ENCODE peak calls at places on chromosomes 11 and 22, in eight cellular contexts. W is iPS-NIHi11; H is C1 segment of cervical spinal cord; X is NCI-H2081 treated with DMSO at 0.1 percent for 48 hours; J is iPS DF 19.7; M is amygdala; P is activated T-helper 9 cell treated with anti-CD3 and anti-CD28 coated beads, Interleukin-2, amount 50 U/mL, for 16 hours; E is osteocyte. Z is an unnamed sample.

GRCh38 chr11:61362542-61362875 is 335 bp downstream of the TMEM138 start:
- DNase-seq in M (no peak), J (no peak), W (peak), P (peak), H (no peak), E (no peak), X (no peak), Z (no peak)

GRCh38 chr11:79165908-79166307 is 274.9 kb downstream of the TENM4 start:
- DNase-seq in M (no peak), E (no peak), J (no peak), H (no peak), X (no peak), W (no peak), P (no peak), Z (peak)

GRCh38 chr11:102625163-102625562 is at the start of gene MMP20:
- DNase-seq in E (no peak), M (no peak), H (no peak), J (no peak), X (no peak), P (no peak), W (no peak), Z (no peak)

GRCh38 chr22:49903322-49904039 is 14.8 kb downstream of the ALG12 start:
- DNase-seq in E (no peak), X (no peak), J (no peak), P (no peak), W (no peak), M (no peak), H (no peak), Z (no peak)

GRCh38 chr11:121459413-121460041 is 6.8 kb upstream of the SORL1-AS1 start:
- DNase-seq in W (no peak), P (no peak), J (no peak), M (no peak), E (no peak), X (no peak), H (no peak), Z (no peak)

GRCh38 chr22:38069372-38070249 is 12.4 kb downstream of the PICK1 start:
- DNase-seq in W (peak), H (no peak), M (peak), P (no peak), E (no peak), X (peak), J (no peak), Z (no peak)

GRCh38 chr11:12377106-12377823 is at the start of gene PARVA:
- DNase-seq in W (peak), J (peak), X (no peak), M (no peak), H (no peak), P (no peak), E (no peak), Z (peak)

GRCh38 chr11:22624742-22625447 is 728 bp downstream of the FANCF start:
- DNase-seq in X (peak), E (no peak), J (no peak), W (peak), H (no peak), P (peak), M (no peak), Z (no peak)

GRCh38 chr11:36818410-36818809 is 220.4 kb upstream of the RAG2 start:
- DNase-seq in X (no peak), W (peak), J (no peak), H (no peak), M (no peak), E (no peak), P (no peak), Z (no peak)

GRCh38 chr22:41380993-41381328 is 781 bp upstream of the TEF start:
- DNase-seq in J (no peak), X (no peak), H (no peak), E (no peak), M (no peak), W (no peak), P (no peak), Z (peak)

GRCh38 chr11:120511804-120512726 is 517 bp downstream of the GRIK4 start:
- DNase-seq in M (no peak), W (peak), P (no peak), X (no peak), J (no peak), H (no peak), E (no peak), Z (no peak)

GRCh38 chr11:5625281-5625680 is 480 bp downstream of the TRIM34 start:
- DNase-seq in X (no peak), M (no peak), H (no peak), P (no peak), W (no peak), E (no peak), J (no peak), Z (no peak)

GRCh38 chr11:80993561-80993960 is 1552.7 kb upstream of the TENM4 start:
- DNase-seq in E (no peak), H (no peak), J (no peak), P (no peak), X (no peak), W (peak), M (no peak), Z (no peak)